ENCODE peak calls at places on chromosomes 2 and 18, in four cellular contexts. One of them, this sample, is unnamed.

GRCh38 chr2:205686231-205687017 is 4.1 kb downstream of the NRP2 start:
- DNase-seq in BJ: no peak
- DNase-seq in activated gamma-delta T cell treated with Interleukin-2 at 50 U/mL for 16 hours: no peak
- DNase-seq in cardiac muscle cell: peak; percentile 55
- DNase-seq in this sample: no peak

GRCh38 chr2:71863338-71863737 is 284.3 kb downstream of the CYP26B1 start:
- DNase-seq in BJ: no peak
- DNase-seq in activated gamma-delta T cell treated with Interleukin-2 at 50 U/mL for 16 hours: no peak
- DNase-seq in cardiac muscle cell: no peak
- DNase-seq in this sample: no peak

GRCh38 chr18:5543036-5543671 is 643 bp downstream of the EPB41L3 start:
- DNase-seq in BJ: no peak
- DNase-seq in activated gamma-delta T cell treated with Interleukin-2 at 50 U/mL for 16 hours: no peak
- DNase-seq in cardiac muscle cell: peak; percentile 69
- DNase-seq in this sample: no peak

GRCh38 chr18:58375051-58375450 is 253.8 kb downstream of the ALPK2 start:
- DNase-seq in BJ: no peak
- DNase-seq in activated gamma-delta T cell treated with Interleukin-2 at 50 U/mL for 16 hours: no peak
- DNase-seq in cardiac muscle cell: no peak
- DNase-seq in this sample: no peak

GRCh38 chr2:44170337-44170736 is 1.7 kb downstream of the PPM1B start:
- DNase-seq in BJ: no peak
- DNase-seq in activated gamma-delta T cell treated with Interleukin-2 at 50 U/mL for 16 hours: no peak
- DNase-seq in cardiac muscle cell: no peak
- DNase-seq in this sample: no peak

GRCh38 chr2:221153226-221153625 is 418.9 kb downstream of the EPHA4 start:
- DNase-seq in BJ: no peak
- DNase-seq in activated gamma-delta T cell treated with Interleukin-2 at 50 U/mL for 16 hours: no peak
- DNase-seq in cardiac muscle cell: no peak
- DNase-seq in this sample: no peak

GRCh38 chr2:38075436-38076249 is at the start of gene CYP1B1:
- DNase-seq in BJ: no peak
- DNase-seq in activated gamma-delta T cell treated with Interleukin-2 at 50 U/mL for 16 hours: no peak
- DNase-seq in cardiac muscle cell: no peak
- DNase-seq in this sample: no peak

GRCh38 chr2:241702155-241702404 is 241 bp downstream of the ING5 start:
- DNase-seq in BJ: peak; percentile 2
- DNase-seq in activated gamma-delta T cell treated with Interleukin-2 at 50 U/mL for 16 hours: peak; percentile 85
- DNase-seq in cardiac muscle cell: no peak
- DNase-seq in this sample: no peak

GRCh38 chr2:20447437-20448245 is 767 bp downstream of the RHOB start:
- DNase-seq in BJ: no peak
- DNase-seq in activated gamma-delta T cell treated with Interleukin-2 at 50 U/mL for 16 hours: peak; percentile 17
- DNase-seq in cardiac muscle cell: peak; percentile 50
- DNase-seq in this sample: no peak

GRCh38 chr2:68292108-68292710 is 27.5 kb downstream of the CNRIP1 start:
- DNase-seq in BJ: no peak
- DNase-seq in activated gamma-delta T cell treated with Interleukin-2 at 50 U/mL for 16 hours: no peak
- DNase-seq in cardiac muscle cell: peak; percentile 37
- DNase-seq in this sample: no peak

GRCh38 chr18:59861963-59862819 is 37.6 kb upstream of the PMAIP1 start:
- DNase-seq in BJ: no peak
- DNase-seq in activated gamma-delta T cell treated with Interleukin-2 at 50 U/mL for 16 hours: no peak
- DNase-seq in cardiac muscle cell: no peak
- DNase-seq in this sample: no peak

GRCh38 chr2:44120428-44120827 is 48.2 kb upstream of the PPM1B start:
- DNase-seq in BJ: peak; percentile 77
- DNase-seq in activated gamma-delta T cell treated with Interleukin-2 at 50 U/mL for 16 hours: no peak
- DNase-seq in cardiac muscle cell: no peak
- DNase-seq in this sample: peak; percentile 60

GRCh38 chr2:132936261-132936660 is 266.3 kb upstream of the LYPD1 start:
- DNase-seq in BJ: no peak
- DNase-seq in activated gamma-delta T cell treated with Interleukin-2 at 50 U/mL for 16 hours: no peak
- DNase-seq in cardiac muscle cell: no peak
- DNase-seq in this sample: no peak

GRCh38 chr2:217798743-217799552 is 203.8 kb downstream of the TNS1 start:
- DNase-seq in BJ: no peak
- DNase-seq in activated gamma-delta T cell treated with Interleukin-2 at 50 U/mL for 16 hours: no peak
- DNase-seq in cardiac muscle cell: no peak
- DNase-seq in this sample: no peak

GRCh38 chr2:46493971-46494250 is 14.5 kb downstream of the TMEM247 start:
- DNase-seq in BJ: no peak
- DNase-seq in activated gamma-delta T cell treated with Interleukin-2 at 50 U/mL for 16 hours: no peak
- DNase-seq in cardiac muscle cell: no peak
- DNase-seq in this sample: no peak

GRCh38 chr2:20118051-20118450 is 66.6 kb upstream of the LAPTM4A start:
- DNase-seq in BJ: no peak
- DNase-seq in activated gamma-delta T cell treated with Interleukin-2 at 50 U/mL for 16 hours: no peak
- DNase-seq in cardiac muscle cell: no peak
- DNase-seq in this sample: no peak

GRCh38 chr2:72800491-72800890 is 25.3 kb downstream of the EXOC6B start:
- DNase-seq in BJ: no peak
- DNase-seq in activated gamma-delta T cell treated with Interleukin-2 at 50 U/mL for 16 hours: no peak
- DNase-seq in cardiac muscle cell: no peak
- DNase-seq in this sample: no peak

GRCh38 chr2:42338567-42339190 is 22.3 kb downstream of the COX7A2L start:
- DNase-seq in BJ: no peak
- DNase-seq in activated gamma-delta T cell treated with Interleukin-2 at 50 U/mL for 16 hours: no peak
- DNase-seq in cardiac muscle cell: no peak
- DNase-seq in this sample: no peak

GRCh38 chr2:163626208-163626607 is 109.6 kb downstream of the FIGN start:
- DNase-seq in BJ: no peak
- DNase-seq in activated gamma-delta T cell treated with Interleukin-2 at 50 U/mL for 16 hours: no peak
- DNase-seq in cardiac muscle cell: no peak
- DNase-seq in this sample: no peak

GRCh38 chr18:46250084-46250811 is 146.1 kb downstream of the HAUS1 start:
- DNase-seq in BJ: no peak
- DNase-seq in activated gamma-delta T cell treated with Interleukin-2 at 50 U/mL for 16 hours: peak; percentile 36
- DNase-seq in cardiac muscle cell: no peak
- DNase-seq in this sample: peak; percentile 63

GRCh38 chr2:42317945-42318344 is 43.1 kb downstream of the COX7A2L start:
- DNase-seq in BJ: no peak
- DNase-seq in activated gamma-delta T cell treated with Interleukin-2 at 50 U/mL for 16 hours: no peak
- DNase-seq in cardiac muscle cell: no peak
- DNase-seq in this sample: no peak

GRCh38 chr18:74598350-74599001 is 806 bp downstream of the ZNF407 start:
- DNase-seq in BJ: no peak
- DNase-seq in activated gamma-delta T cell treated with Interleukin-2 at 50 U/mL for 16 hours: peak; percentile 72
- DNase-seq in cardiac muscle cell: peak; percentile 84
- DNase-seq in this sample: no peak

GRCh38 chr2:224086226-224086911 is 47.3 kb upstream of the SERPINE2 start:
- DNase-seq in BJ: peak; percentile 95
- DNase-seq in activated gamma-delta T cell treated with Interleukin-2 at 50 U/mL for 16 hours: no peak
- DNase-seq in cardiac muscle cell: no peak
- DNase-seq in this sample: peak; percentile 85

GRCh38 chr2:135969655-135970387 is 15.6 kb downstream of the DARS1 start:
- DNase-seq in BJ: no peak
- DNase-seq in activated gamma-delta T cell treated with Interleukin-2 at 50 U/mL for 16 hours: no peak
- DNase-seq in cardiac muscle cell: no peak
- DNase-seq in this sample: no peak

GRCh38 chr2:153873062-153874048 is 1.6 kb downstream of the GALNT13 start:
- DNase-seq in BJ: no peak
- DNase-seq in activated gamma-delta T cell treated with Interleukin-2 at 50 U/mL for 16 hours: no peak
- DNase-seq in cardiac muscle cell: peak; percentile 64
- DNase-seq in this sample: no peak

GRCh38 chr2:54579682-54580349 is 123.7 kb downstream of the SPTBN1 start:
- DNase-seq in BJ: no peak
- DNase-seq in activated gamma-delta T cell treated with Interleukin-2 at 50 U/mL for 16 hours: peak; percentile 31
- DNase-seq in cardiac muscle cell: no peak
- DNase-seq in this sample: no peak

GRCh38 chr2:70367722-70368323 is 66.0 kb upstream of the FAM136A start:
- DNase-seq in BJ: no peak
- DNase-seq in activated gamma-delta T cell treated with Interleukin-2 at 50 U/mL for 16 hours: no peak
- DNase-seq in cardiac muscle cell: no peak
- DNase-seq in this sample: peak; percentile 7

GRCh38 chr2:137865954-137866540 is 98.2 kb upstream of the HNMT start:
- DNase-seq in BJ: no peak
- DNase-seq in activated gamma-delta T cell treated with Interleukin-2 at 50 U/mL for 16 hours: peak; percentile 29
- DNase-seq in cardiac muscle cell: peak; percentile 76
- DNase-seq in this sample: peak; percentile 10

GRCh38 chr18:45457933-45458332 is 157.3 kb upstream of the SLC14A2 start:
- DNase-seq in BJ: no peak
- DNase-seq in activated gamma-delta T cell treated with Interleukin-2 at 50 U/mL for 16 hours: no peak
- DNase-seq in cardiac muscle cell: no peak
- DNase-seq in this sample: no peak

GRCh38 chr2:40719414-40719813 is 267.5 kb upstream of the SLC8A1 start:
- DNase-seq in BJ: no peak
- DNase-seq in activated gamma-delta T cell treated with Interleukin-2 at 50 U/mL for 16 hours: no peak
- DNase-seq in cardiac muscle cell: no peak
- DNase-seq in this sample: no peak

GRCh38 chr2:9782197-9782719 is 61.0 kb upstream of the TAF1B start:
- DNase-seq in BJ: no peak
- DNase-seq in activated gamma-delta T cell treated with Interleukin-2 at 50 U/mL for 16 hours: peak; percentile 50
- DNase-seq in cardiac muscle cell: no peak
- DNase-seq in this sample: no peak

GRCh38 chr18:46061796-46062195 is 10.3 kb downstream of the PSTPIP2 start:
- DNase-seq in BJ: no peak
- DNase-seq in activated gamma-delta T cell treated with Interleukin-2 at 50 U/mL for 16 hours: no peak
- DNase-seq in cardiac muscle cell: no peak
- DNase-seq in this sample: no peak

GRCh38 chr18:10476430-10476829 is 22.0 kb downstream of the APCDD1 start:
- DNase-seq in BJ: peak; percentile 81
- DNase-seq in activated gamma-delta T cell treated with Interleukin-2 at 50 U/mL for 16 hours: no peak
- DNase-seq in cardiac muscle cell: no peak
- DNase-seq in this sample: peak; percentile 91

GRCh38 chr2:31434911-31435310 is 20.4 kb upstream of the XDH start:
- DNase-seq in BJ: no peak
- DNase-seq in activated gamma-delta T cell treated with Interleukin-2 at 50 U/mL for 16 hours: no peak
- DNase-seq in cardiac muscle cell: no peak
- DNase-seq in this sample: no peak

GRCh38 chr2:141242008-141242407 is 888.8 kb downstream of the LRP1B start:
- DNase-seq in BJ: no peak
- DNase-seq in activated gamma-delta T cell treated with Interleukin-2 at 50 U/mL for 16 hours: no peak
- DNase-seq in cardiac muscle cell: no peak
- DNase-seq in this sample: no peak

This sample was measured in HFF-Myc.